ENCODE peak calls at places on chromosomes 5 and 9, in seven cellular contexts. O is fibroblast of lung, D is SK-N-SH, T is OCI-LY7, P is H1, C is cardiac muscle cell, W is small intestine. Z is an unnamed sample. For H3K4me1, the result is how much of the 10 kb centered on the place peaks cover.

GRCh38 chr9:126122901-126123616 is 203.6 kb upstream of the MVB12B start:
- DNase-seq in O (no peak), T (no peak), D (no peak), W (no peak), C (no peak), P (no peak), Z (no peak)

GRCh38 chr9:98909935-98910334 is 33.8 kb upstream of the COL15A1 start:
- DNase-seq in P (no peak), W (no peak), C (no peak), O (no peak), D (no peak), T (no peak), Z (no peak)

GRCh38 chr9:121262953-121263352 is 5.0 kb upstream of the GSN start:
- DNase-seq in W (no peak), D (no peak), O (no peak), T (no peak), C (no peak), P (no peak), Z (no peak)

GRCh38 chr9:137395666-137396010 is 27.3 kb downstream of the EXD3 start:
- DNase-seq in T (no peak), P (no peak), C (no peak), O (no peak), W (no peak), D (no peak), Z (no peak)

GRCh38 chr5:32709789-32710334 is 1.3 kb upstream of the NPR3 start:
- DNase-seq in W (peak), P (no peak), O (peak), C (peak), D (peak), T (no peak), Z (peak)

GRCh38 chr9:89422151-89422918 is 75.6 kb downstream of the SEMA4D start:
- DNase-seq in D (no peak), W (peak), P (no peak), C (no peak), T (no peak), O (peak), Z (no peak)

GRCh38 chr5:168428552-168428951 is 57.7 kb upstream of the RARS1 start:
- DNase-seq in C (no peak), P (no peak), D (no peak), T (no peak), W (no peak), O (no peak), Z (no peak)

GRCh38 chr9:77679088-77679487 is 31.0 kb upstream of the GNA14 start:
- DNase-seq in W (no peak), C (no peak), D (no peak), T (no peak), P (no peak), O (no peak), Z (no peak)

GRCh38 chr5:147567917-147568598 is 58.2 kb upstream of the DPYSL3 start:
- DNase-seq in W (peak), T (peak), P (peak), C (no peak), D (no peak), O (peak), Z (no peak)

GRCh38 chr5:32489791-32490581 is 45.4 kb upstream of the ZFR start:
- DNase-seq in P (peak), C (peak), D (peak), T (peak), O (peak), W (peak), Z (peak)

GRCh38 chr5:73728493-73729273 is 102.7 kb downstream of the ARHGEF28 start:
- DNase-seq in O (no peak), T (no peak), D (no peak), P (no peak), W (no peak), C (no peak), Z (no peak)

GRCh38 chr9:131522257-131523085 is 8.6 kb downstream of the UCK1 start:
- DNase-seq in C (no peak), W (no peak), D (peak), P (no peak), O (no peak), T (no peak), Z (no peak)

GRCh38 chr5:145708169-145708568 is 127.0 kb downstream of the PRELID2 start:
- DNase-seq in W (no peak), D (no peak), T (no peak), C (no peak), P (no peak), O (no peak), Z (no peak)

GRCh38 chr9:111066427-111066826 is 28.2 kb upstream of the LPAR1 start:
- DNase-seq in T (no peak), C (no peak), P (no peak), W (no peak), O (no peak), D (peak), Z (no peak)

GRCh38 chr5:84017704-84018240 is 297.1 kb upstream of the HAPLN1 start:
- DNase-seq in W (no peak), T (no peak), C (no peak), D (no peak), O (peak), P (no peak), Z (no peak)

GRCh38 chr5:65912311-65912710 is 14.1 kb upstream of the ERBIN start:
- DNase-seq in W (no peak), O (no peak), D (no peak), P (no peak), T (no peak), C (no peak), Z (no peak)

DNA sequence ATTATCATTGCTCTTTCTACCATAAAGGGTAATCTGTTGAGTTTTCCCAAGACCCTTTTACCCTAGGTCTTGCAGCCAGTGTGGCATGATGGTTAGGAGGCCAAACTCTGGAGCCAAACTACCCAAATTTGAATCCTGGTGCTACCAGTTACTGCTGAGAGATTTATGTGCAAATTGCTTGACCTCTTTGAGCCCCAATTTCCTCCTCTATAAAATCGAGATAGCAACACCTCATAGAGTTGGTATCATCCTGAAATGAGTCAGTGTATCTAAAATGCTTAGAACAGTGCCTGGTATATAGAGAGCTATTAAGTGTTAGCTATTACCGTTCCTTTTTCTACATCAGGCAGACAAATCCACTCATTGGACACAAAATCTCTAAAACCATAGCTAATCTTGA is 43.0 kb downstream of the ACTBL2 start:
- DNase-seq in W (no peak), D (no peak), T (no peak), C (no peak), P (no peak), O (no peak), Z (no peak)
- H3K4me1 ChIP-seq in W (under half), D (under half), T (under half), C (under half), P (under half), O (under half), Z (under half)

GRCh38 chr5:92998456-92998855 is 582.6 kb downstream of the NR2F1-AS1 start:
- DNase-seq in D (no peak), O (no peak), T (no peak), P (no peak), W (no peak), C (no peak), Z (no peak)
- H3K4me1 ChIP-seq in D (under half), O (under half), T (under half), P (under half), W (under half), C (under half), Z (under half)

GRCh38 chr5:96203761-96204160 is 229.3 kb downstream of the PCSK1 start:
- DNase-seq in D (no peak), P (no peak), O (peak), W (no peak), T (no peak), C (no peak), Z (no peak)

GRCh38 chr5:96200611-96201010 is 232.4 kb downstream of the PCSK1 start:
- DNase-seq in W (peak), P (no peak), D (no peak), C (no peak), O (no peak), T (no peak), Z (no peak)

GRCh38 chr5:96198673-96199072 is 234.4 kb downstream of the PCSK1 start:
- DNase-seq in D (no peak), P (no peak), O (peak), C (no peak), W (no peak), T (no peak), Z (no peak)

GRCh38 chr5:96199713-96200183 is 233.3 kb downstream of the PCSK1 start:
- DNase-seq in W (peak), T (no peak), C (no peak), P (no peak), O (no peak), D (no peak), Z (no peak)

DNA sequence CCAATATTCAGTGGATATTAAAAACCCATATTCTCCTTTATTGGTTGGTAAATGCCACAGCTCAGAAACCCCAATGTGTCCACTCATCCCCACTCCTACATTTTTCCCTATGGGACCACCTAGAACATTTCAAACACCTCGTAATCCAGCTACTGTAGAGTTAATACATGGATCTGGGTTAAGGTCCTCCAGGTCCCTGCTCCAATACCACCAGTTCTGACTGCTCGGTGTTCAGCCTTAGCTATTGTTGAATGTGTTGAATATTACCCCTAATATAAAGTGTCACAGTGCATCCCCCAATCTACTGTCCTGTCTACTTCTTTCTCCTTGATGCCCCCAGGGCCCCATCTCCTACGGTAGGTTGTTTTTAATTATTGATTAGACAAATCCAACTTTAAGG is 231.5 kb downstream of the PCSK1 start:
- DNase-seq in W (no peak), C (no peak), T (no peak), D (no peak), P (no peak), O (no peak), Z (no peak)
- H3K4me1 ChIP-seq in W (under half), C (under half), T (under half), D (under half), P (under half), O (under half), Z (under half)

DNA sequence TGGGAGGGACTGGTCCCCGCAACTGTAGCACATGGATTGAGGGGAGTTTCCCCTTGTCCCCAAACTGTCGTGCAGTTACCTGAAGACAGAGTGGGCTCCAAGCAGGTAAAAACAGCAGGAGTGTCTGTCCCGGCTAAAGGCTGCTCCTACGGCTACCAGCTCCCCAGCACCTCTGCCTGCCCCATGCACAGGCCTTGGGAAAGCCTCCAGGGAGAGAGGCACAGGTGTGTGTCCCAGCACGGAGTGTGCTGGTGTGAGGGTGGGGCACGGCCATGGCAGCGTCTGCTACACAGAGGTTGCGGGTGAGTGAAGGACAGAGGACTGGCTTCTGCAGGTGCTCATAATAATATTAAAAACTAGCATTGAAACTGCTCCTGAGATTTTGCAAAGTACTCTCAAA is 30.4 kb downstream of the STC2 start:
- DNase-seq in T (no peak), D (no peak), W (no peak), O (no peak), C (no peak), P (no peak), Z (no peak)
- H3K4me1 ChIP-seq in T (under half), D (under half), W (under half), O (under half), C (under half), P (under half), Z (under half)

GRCh38 chr5:149545327-149545726 is 5.9 kb downstream of the CSNK1A1 start:
- DNase-seq in T (no peak), O (no peak), D (no peak), C (no peak), W (no peak), P (no peak), Z (no peak)
- H3K4me1 ChIP-seq in T (under half), O (under half), D (under half), C (under half), W (under half), P (under half), Z (under half)

GRCh38 chr9:134661791-134662142 is 20.2 kb downstream of the COL5A1 start:
- DNase-seq in D (peak), T (no peak), O (peak), W (no peak), P (no peak), C (no peak), Z (peak)
- H3K4me1 ChIP-seq in D (under half), T (under half), O (under half), W (under half), P (under half), C (half or more), Z (half or more)

DNA sequence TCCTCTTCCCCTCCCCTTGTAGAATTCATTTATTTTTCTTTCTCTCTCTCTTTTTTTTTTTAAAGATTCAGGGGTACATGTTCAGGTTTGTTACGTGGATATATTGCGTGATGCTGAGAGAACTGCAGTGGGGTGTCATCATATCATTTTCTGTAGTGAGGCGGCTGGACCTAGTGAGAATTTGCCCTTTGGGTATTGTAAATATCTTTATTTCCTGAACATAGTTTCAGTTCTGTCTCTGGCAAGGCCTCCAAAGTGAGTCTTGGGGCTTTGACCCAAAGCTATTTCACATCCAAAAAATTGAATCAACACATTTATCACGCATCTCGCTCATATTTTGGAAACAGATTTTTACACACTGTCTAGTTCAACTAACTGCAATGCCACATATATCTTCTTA is 25.4 kb upstream of the MYOT start:
- DNase-seq in D (no peak), P (no peak), W (no peak), C (no peak), T (no peak), O (no peak), Z (no peak)
- H3K4me1 ChIP-seq in D (under half), P (under half), W (under half), C (under half), T (under half), O (under half), Z (under half)

DNA sequence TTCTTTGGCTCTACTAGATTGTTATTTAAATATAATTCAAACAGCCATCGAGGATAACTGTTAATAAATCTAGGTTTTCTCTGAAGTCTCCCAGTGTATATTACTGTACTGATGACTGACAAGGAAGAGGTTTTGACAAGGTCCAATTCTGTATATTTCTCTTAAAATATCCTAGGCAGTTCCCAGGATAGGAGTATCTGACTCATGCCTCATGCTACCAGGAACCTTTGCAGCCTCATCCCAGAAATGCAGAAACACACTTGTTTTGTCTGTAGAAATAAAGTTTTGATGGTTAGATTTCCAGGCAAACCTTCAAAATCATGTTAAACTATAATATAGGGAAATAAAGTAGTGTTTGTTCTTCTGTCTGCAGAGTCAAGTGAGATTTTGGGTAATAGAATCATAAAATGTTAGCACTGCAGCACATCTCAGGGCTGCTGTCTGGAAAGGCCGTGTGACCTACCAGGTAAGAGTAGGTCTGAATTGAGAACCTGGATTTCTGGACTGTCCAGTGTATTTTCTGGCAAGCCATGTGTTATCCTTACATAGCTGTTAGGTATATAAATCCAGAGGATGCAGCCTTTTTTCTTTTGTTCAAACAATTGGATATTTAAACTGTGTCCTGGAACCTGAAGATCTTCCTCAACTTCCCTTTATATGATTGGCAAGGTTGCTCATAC is 8.3 kb downstream of the UBE2D2 start:
- DNase-seq in D (no peak), C (no peak), W (no peak), P (no peak), O (peak), T (no peak), Z (peak)
- H3K4me1 ChIP-seq in D (under half), C (under half), W (under half), P (under half), O (under half), T (half or more), Z (under half)